ENCODE peak calls at places on chromosomes 12 and 14, in nine cellular contexts. T, U, S, W, D, Z, A, F and N are unnamed samples.

GRCh38 chr14:71469936-71470335 is 462.3 kb upstream of the RGS6 start:
- DNase-seq in T (no peak), U (no peak), S (no peak), W (no peak), D (no peak), Z (no peak), A (no peak), F (no peak), N (no peak)

GRCh38 chr12:12608557-12608957 is 3.1 kb upstream of the CREBL2 start:
- DNase-seq in T (no peak), U (no peak), S (no peak), W (no peak), D (peak), Z (no peak), A (no peak), F (no peak), N (peak)

GRCh38 chr14:103628684-103629502 is at the start of gene KLC1:
- DNase-seq in T (peak), U (peak), S (peak), W (peak), D (peak), Z (peak), A (peak), F (peak), N (peak)

GRCh38 chr12:65666876-65667275 is 157.4 kb upstream of the HMGA2 start:
- DNase-seq in T (no peak), U (no peak), S (no peak), W (no peak), D (peak), Z (no peak), A (no peak), F (no peak), N (no peak)

GRCh38 chr14:73462815-73463214 is 4.5 kb upstream of the NUMB start:
- DNase-seq in T (no peak), U (no peak), S (no peak), W (no peak), D (no peak), Z (peak), A (no peak), F (no peak), N (peak)

GRCh38 chr14:72723741-72724530 is 170.0 kb downstream of the DPF3 start:
- DNase-seq in T (no peak), U (no peak), S (no peak), W (no peak), D (no peak), Z (no peak), A (no peak), F (no peak), N (peak)

GRCh38 chr12:44078273-44078672 is 242.4 kb downstream of the TMEM117 start:
- DNase-seq in T (no peak), U (no peak), S (no peak), W (no peak), D (peak), Z (no peak), A (no peak), F (no peak), N (no peak)

GRCh38 chr12:79769860-79770485 is 79.2 kb upstream of the PAWR start:
- DNase-seq in T (no peak), U (no peak), S (no peak), W (no peak), D (no peak), Z (no peak), A (no peak), F (no peak), N (no peak)

GRCh38 chr14:50768220-50768619 is 62.7 kb downstream of the NIN start:
- DNase-seq in T (no peak), U (no peak), S (no peak), W (no peak), D (no peak), Z (no peak), A (no peak), F (no peak), N (no peak)

GRCh38 chr12:44155349-44155748 is 319.5 kb downstream of the TMEM117 start:
- DNase-seq in T (no peak), U (no peak), S (no peak), W (no peak), D (peak), Z (no peak), A (no peak), F (no peak), N (no peak)

GRCh38 chr14:105086833-105087307 is 21.6 kb upstream of the GPR132 start:
- DNase-seq in T (peak), U (peak), S (peak), W (peak), D (peak), Z (no peak), A (peak), F (peak), N (peak)

GRCh38 chr14:100893228-100893601 is 10.3 kb downstream of the RTL1 start:
- DNase-seq in T (peak), U (no peak), S (no peak), W (no peak), D (no peak), Z (no peak), A (no peak), F (no peak), N (no peak)